ENCODE peak calls at places on chromosome 7, in ten cellular contexts. One of them, this sample, is unnamed. For H3K36me3, the result is how much of the 10 kb centered on the place peaks cover.

GRCh38 chr7:98296833-98297232 is 15.3 kb downstream of the BRI3 start:
- DNase-seq in suprapubic skin: no peak
- DNase-seq in ovary: no peak
- DNase-seq in cardiac muscle cell: no peak
- DNase-seq in left ventricle myocardium inferior: no peak
- DNase-seq in upper lobe of right lung: no peak
- DNase-seq in heart right ventricle: no peak
- DNase-seq in IMR-90: no peak
- DNase-seq in right atrium auricular region: no peak
- DNase-seq in endothelial cell of umbilical vein: no peak
- DNase-seq in this sample: no peak

GRCh38 chr7:98251251-98251843 is 685 bp downstream of the TECPR1 start:
- DNase-seq in cardiac muscle cell: peak
- DNase-seq in heart right ventricle: no peak
- DNase-seq in IMR-90: no peak
- DNase-seq in upper lobe of right lung: peak
- DNase-seq in left ventricle myocardium inferior: no peak
- DNase-seq in endothelial cell of umbilical vein: peak
- DNase-seq in suprapubic skin: no peak
- DNase-seq in ovary: no peak
- DNase-seq in right atrium auricular region: no peak
- DNase-seq in this sample: no peak

GRCh38 chr7:69598487-69599148 is 343 bp downstream of the AUTS2 start:
- DNase-seq in right atrium auricular region: no peak
- DNase-seq in suprapubic skin: peak
- DNase-seq in heart right ventricle: peak
- DNase-seq in upper lobe of right lung: peak
- DNase-seq in IMR-90: no peak
- DNase-seq in ovary: no peak
- DNase-seq in endothelial cell of umbilical vein: no peak
- DNase-seq in cardiac muscle cell: no peak
- DNase-seq in left ventricle myocardium inferior: no peak
- DNase-seq in this sample: peak

GRCh38 chr7:2785071-2785500 is 59.0 kb downstream of the GNA12 start:
- DNase-seq in upper lobe of right lung: no peak
- DNase-seq in left ventricle myocardium inferior: no peak
- DNase-seq in endothelial cell of umbilical vein: peak
- DNase-seq in ovary: no peak
- DNase-seq in cardiac muscle cell: peak
- DNase-seq in right atrium auricular region: no peak
- DNase-seq in suprapubic skin: no peak
- DNase-seq in heart right ventricle: no peak
- DNase-seq in IMR-90: peak
- DNase-seq in this sample: no peak

GRCh38 chr7:12119638-12120303 is 91.3 kb upstream of the TMEM106B start:
- DNase-seq in IMR-90: no peak
- DNase-seq in upper lobe of right lung: no peak
- DNase-seq in ovary: no peak
- DNase-seq in heart right ventricle: no peak
- DNase-seq in left ventricle myocardium inferior: no peak
- DNase-seq in cardiac muscle cell: no peak
- DNase-seq in suprapubic skin: no peak
- DNase-seq in endothelial cell of umbilical vein: no peak
- DNase-seq in right atrium auricular region: no peak
- DNase-seq in this sample: no peak

GRCh38 chr7:120138497-120138896 is 134.5 kb upstream of the KCND2 start:
- DNase-seq in right atrium auricular region: no peak
- DNase-seq in upper lobe of right lung: no peak
- DNase-seq in IMR-90: no peak
- DNase-seq in left ventricle myocardium inferior: no peak
- DNase-seq in suprapubic skin: no peak
- DNase-seq in heart right ventricle: no peak
- DNase-seq in cardiac muscle cell: no peak
- DNase-seq in ovary: no peak
- DNase-seq in endothelial cell of umbilical vein: no peak
- DNase-seq in this sample: no peak

GRCh38 chr7:2689951-2690705 is 2.1 kb downstream of the AMZ1 start:
- DNase-seq in endothelial cell of umbilical vein: no peak
- DNase-seq in heart right ventricle: no peak
- DNase-seq in upper lobe of right lung: no peak
- DNase-seq in cardiac muscle cell: no peak
- DNase-seq in ovary: no peak
- DNase-seq in IMR-90: peak
- DNase-seq in suprapubic skin: no peak
- DNase-seq in left ventricle myocardium inferior: no peak
- DNase-seq in right atrium auricular region: no peak
- DNase-seq in this sample: no peak

GRCh38 chr7:54841772-54842707 is 83.0 kb upstream of the SEC61G start:
- DNase-seq in right atrium auricular region: no peak
- DNase-seq in upper lobe of right lung: no peak
- DNase-seq in cardiac muscle cell: peak
- DNase-seq in suprapubic skin: no peak
- DNase-seq in IMR-90: peak
- DNase-seq in left ventricle myocardium inferior: peak
- DNase-seq in ovary: peak
- DNase-seq in endothelial cell of umbilical vein: peak
- DNase-seq in heart right ventricle: peak
- DNase-seq in this sample: no peak

GRCh38 chr7:158795272-158795671 is 34.0 kb downstream of the ESYT2 start:
- DNase-seq in heart right ventricle: no peak
- DNase-seq in IMR-90: no peak
- DNase-seq in ovary: no peak
- DNase-seq in upper lobe of right lung: no peak
- DNase-seq in left ventricle myocardium inferior: no peak
- DNase-seq in endothelial cell of umbilical vein: no peak
- DNase-seq in right atrium auricular region: no peak
- DNase-seq in cardiac muscle cell: no peak
- DNase-seq in suprapubic skin: no peak
- DNase-seq in this sample: no peak

GRCh38 chr7:94355389-94355788 is 39.3 kb upstream of the COL1A2 start:
- DNase-seq in cardiac muscle cell: no peak
- DNase-seq in left ventricle myocardium inferior: no peak
- DNase-seq in IMR-90: peak
- DNase-seq in endothelial cell of umbilical vein: no peak
- DNase-seq in upper lobe of right lung: no peak
- DNase-seq in ovary: no peak
- DNase-seq in suprapubic skin: no peak
- DNase-seq in right atrium auricular region: no peak
- DNase-seq in heart right ventricle: no peak
- DNase-seq in this sample: no peak

GRCh38 chr7:10707519-10707918 is 266.2 kb upstream of the PHF14 start:
- DNase-seq in IMR-90: no peak
- DNase-seq in cardiac muscle cell: no peak
- DNase-seq in right atrium auricular region: no peak
- DNase-seq in suprapubic skin: no peak
- DNase-seq in endothelial cell of umbilical vein: no peak
- DNase-seq in upper lobe of right lung: no peak
- DNase-seq in heart right ventricle: no peak
- DNase-seq in ovary: no peak
- DNase-seq in left ventricle myocardium inferior: no peak
- DNase-seq in this sample: no peak

GRCh38 chr7:126778101-126778500 is 474.6 kb downstream of the GRM8 start:
- DNase-seq in right atrium auricular region: no peak
- DNase-seq in ovary: no peak
- DNase-seq in cardiac muscle cell: no peak
- DNase-seq in heart right ventricle: no peak
- DNase-seq in upper lobe of right lung: no peak
- DNase-seq in left ventricle myocardium inferior: no peak
- DNase-seq in suprapubic skin: no peak
- DNase-seq in endothelial cell of umbilical vein: no peak
- DNase-seq in IMR-90: no peak
- DNase-seq in this sample: no peak

GRCh38 chr7:37916673-37917660 is at the start of gene SFRP4:
- DNase-seq in upper lobe of right lung: peak
- DNase-seq in endothelial cell of umbilical vein: peak
- DNase-seq in cardiac muscle cell: peak
- DNase-seq in left ventricle myocardium inferior: peak
- DNase-seq in ovary: peak
- DNase-seq in heart right ventricle: peak
- DNase-seq in suprapubic skin: peak
- DNase-seq in IMR-90: peak
- DNase-seq in right atrium auricular region: no peak
- DNase-seq in this sample: peak

GRCh38 chr7:78734626-78735025 is 718.8 kb downstream of the MAGI2 start:
- DNase-seq in right atrium auricular region: no peak
- DNase-seq in upper lobe of right lung: no peak
- DNase-seq in cardiac muscle cell: no peak
- DNase-seq in heart right ventricle: no peak
- DNase-seq in ovary: no peak
- DNase-seq in suprapubic skin: no peak
- DNase-seq in left ventricle myocardium inferior: no peak
- DNase-seq in endothelial cell of umbilical vein: no peak
- DNase-seq in IMR-90: no peak
- DNase-seq in this sample: no peak

DNA sequence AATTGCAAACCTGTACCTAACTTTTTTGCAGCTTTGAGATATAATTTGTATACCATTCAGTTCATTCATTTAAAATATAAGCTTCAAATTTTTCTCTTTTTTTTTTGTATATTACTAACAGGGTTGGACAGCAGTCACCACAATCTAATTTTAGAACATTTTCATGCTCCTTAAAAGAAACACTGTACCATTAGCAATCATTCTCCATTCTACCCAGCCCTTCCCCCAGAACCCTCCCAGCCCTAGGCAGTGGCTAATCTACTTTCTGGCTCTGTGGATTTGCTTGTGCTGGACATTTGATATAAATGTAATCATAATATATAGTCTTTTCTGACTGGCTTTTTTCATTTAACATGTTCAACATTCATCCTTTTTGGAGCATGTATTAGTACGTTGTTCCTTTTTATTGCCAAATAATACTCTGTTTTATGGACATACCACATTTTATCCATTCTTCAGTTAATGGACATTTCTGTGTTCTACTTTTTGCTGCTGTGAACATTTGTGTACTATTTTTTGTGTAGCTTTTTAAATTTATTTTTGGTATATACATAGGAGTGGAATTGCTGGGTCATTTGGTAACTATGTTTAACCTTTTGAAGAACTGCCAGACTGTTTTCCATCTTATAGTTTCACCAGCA is 40.9 kb upstream of the ST7 start:
- DNase-seq in heart right ventricle: no peak
- DNase-seq in cardiac muscle cell: no peak
- DNase-seq in upper lobe of right lung: no peak
- DNase-seq in suprapubic skin: no peak
- DNase-seq in endothelial cell of umbilical vein: no peak
- DNase-seq in ovary: no peak
- DNase-seq in IMR-90: peak
- DNase-seq in right atrium auricular region: no peak
- DNase-seq in left ventricle myocardium inferior: no peak
- DNase-seq in this sample: no peak
- H3K36me3 ChIP-seq in heart right ventricle: under half
- H3K36me3 ChIP-seq in cardiac muscle cell: half or more
- H3K36me3 ChIP-seq in upper lobe of right lung: half or more
- H3K36me3 ChIP-seq in suprapubic skin: half or more
- H3K36me3 ChIP-seq in endothelial cell of umbilical vein: under half
- H3K36me3 ChIP-seq in ovary: under half
- H3K36me3 ChIP-seq in IMR-90: under half
- H3K36me3 ChIP-seq in right atrium auricular region: half or more
- H3K36me3 ChIP-seq in left ventricle myocardium inferior: half or more
- H3K36me3 ChIP-seq in this sample: under half

DNA sequence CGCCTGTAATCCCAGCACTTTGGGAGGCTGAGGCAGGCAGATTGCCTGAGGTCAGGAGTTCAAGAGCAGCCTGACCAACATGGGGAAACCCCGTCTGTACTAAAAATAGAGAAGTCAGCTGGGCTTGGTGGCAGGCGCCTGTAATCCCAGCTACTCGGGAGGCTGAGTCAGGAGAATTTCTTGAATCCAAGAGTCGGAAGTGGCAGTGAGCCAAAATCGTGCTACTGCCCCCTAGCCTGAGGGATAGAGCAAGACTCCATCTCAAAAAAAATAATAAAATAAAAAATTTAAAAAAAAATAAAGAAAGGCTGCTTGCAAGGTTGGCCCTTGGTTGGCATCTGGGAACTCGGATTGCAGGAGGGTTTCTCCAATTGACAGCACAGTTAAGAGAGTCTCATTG is 221.6 kb downstream of the DGKI start:
- DNase-seq in left ventricle myocardium inferior: no peak
- DNase-seq in endothelial cell of umbilical vein: no peak
- DNase-seq in IMR-90: peak
- DNase-seq in right atrium auricular region: no peak
- DNase-seq in ovary: no peak
- DNase-seq in heart right ventricle: no peak
- DNase-seq in upper lobe of right lung: no peak
- DNase-seq in cardiac muscle cell: no peak
- DNase-seq in suprapubic skin: no peak
- DNase-seq in this sample: no peak
- TF ChIP-seq CTCF in left ventricle myocardium inferior: no peak
- TF ChIP-seq CTCF in endothelial cell of umbilical vein: no peak
- TF ChIP-seq CTCF in IMR-90: peak
- TF ChIP-seq CTCF in right atrium auricular region: no peak
- TF ChIP-seq CTCF in ovary: no peak
- TF ChIP-seq CTCF in heart right ventricle: no peak
- TF ChIP-seq CTCF in upper lobe of right lung: no peak
- TF ChIP-seq CTCF in cardiac muscle cell: no peak
- TF ChIP-seq CTCF in suprapubic skin: no peak
- TF ChIP-seq CTCF in this sample: no peak

DNA sequence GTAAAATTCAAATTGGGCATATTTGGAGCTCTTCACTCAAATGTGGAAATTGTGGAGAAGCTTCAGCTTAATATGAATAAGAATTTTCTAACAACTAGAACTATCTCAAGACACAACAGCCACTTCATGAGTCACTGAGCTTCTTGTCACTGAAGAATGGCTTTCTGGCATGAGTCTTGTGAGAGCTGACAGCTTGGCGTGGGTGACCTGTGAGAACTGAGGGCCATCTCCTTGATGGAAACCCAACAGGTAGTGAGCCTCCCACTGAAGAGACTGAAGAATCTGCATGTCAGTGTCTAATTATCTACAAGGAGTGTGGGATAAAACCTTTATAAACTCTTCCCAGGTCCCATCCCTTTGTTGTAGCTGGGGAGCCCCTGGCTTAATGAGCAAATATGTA is 66.0 kb downstream of the CLEC2L start:
- DNase-seq in cardiac muscle cell: no peak
- DNase-seq in ovary: no peak
- DNase-seq in endothelial cell of umbilical vein: no peak
- DNase-seq in left ventricle myocardium inferior: no peak
- DNase-seq in suprapubic skin: no peak
- DNase-seq in right atrium auricular region: peak
- DNase-seq in IMR-90: peak
- DNase-seq in heart right ventricle: no peak
- DNase-seq in upper lobe of right lung: no peak
- DNase-seq in this sample: no peak
- H3K36me3 ChIP-seq in cardiac muscle cell: half or more
- H3K36me3 ChIP-seq in ovary: under half
- H3K36me3 ChIP-seq in endothelial cell of umbilical vein: under half
- H3K36me3 ChIP-seq in left ventricle myocardium inferior: half or more
- H3K36me3 ChIP-seq in suprapubic skin: under half
- H3K36me3 ChIP-seq in right atrium auricular region: half or more
- H3K36me3 ChIP-seq in IMR-90: half or more
- H3K36me3 ChIP-seq in heart right ventricle: under half
- H3K36me3 ChIP-seq in upper lobe of right lung: half or more
- H3K36me3 ChIP-seq in this sample: half or more

DNA sequence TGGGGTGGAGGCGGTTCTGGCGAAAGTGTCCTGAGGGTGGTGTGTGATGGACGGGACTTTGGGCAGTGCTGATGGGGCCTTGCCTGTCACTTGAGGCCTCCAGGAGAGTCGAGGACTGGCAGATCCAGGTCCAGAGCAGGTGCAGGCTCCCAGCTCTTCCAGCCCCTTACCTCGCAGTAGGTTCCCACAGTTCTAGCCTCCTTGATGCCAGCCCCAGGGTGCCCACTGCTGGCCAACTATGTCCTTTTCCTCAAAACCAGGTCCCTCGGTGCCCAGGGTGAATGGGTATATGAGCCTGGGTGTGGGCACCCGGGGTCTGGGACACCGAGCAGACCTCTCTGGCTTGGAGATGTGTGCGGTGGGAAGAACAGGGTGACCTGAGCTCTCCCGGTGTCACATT is 8.3 kb downstream of the FAM20C start:
- DNase-seq in IMR-90: no peak
- DNase-seq in heart right ventricle: no peak
- DNase-seq in ovary: no peak
- DNase-seq in cardiac muscle cell: no peak
- DNase-seq in right atrium auricular region: no peak
- DNase-seq in upper lobe of right lung: no peak
- DNase-seq in endothelial cell of umbilical vein: no peak
- DNase-seq in left ventricle myocardium inferior: no peak
- DNase-seq in suprapubic skin: no peak
- DNase-seq in this sample: no peak
- TF ChIP-seq CTCF in IMR-90: no peak
- TF ChIP-seq CTCF in heart right ventricle: no peak
- TF ChIP-seq CTCF in ovary: no peak
- TF ChIP-seq CTCF in cardiac muscle cell: peak
- TF ChIP-seq CTCF in right atrium auricular region: no peak
- TF ChIP-seq CTCF in upper lobe of right lung: no peak
- TF ChIP-seq CTCF in endothelial cell of umbilical vein: no peak
- TF ChIP-seq CTCF in left ventricle myocardium inferior: no peak
- TF ChIP-seq CTCF in suprapubic skin: no peak
- TF ChIP-seq CTCF in this sample: no peak

This sample was measured in sigmoid colon.